ENCODE peak calls at places on chromosomes 3 and 15, in nine cellular contexts. P is cardiac muscle cell; J is NCI-H226; T is stimulated activated CD4-positive, alpha-beta T cell treated with anti-CD3 and anti-CD28 coated beads, Interleukin-12 subunit alpha, Interleukin-12 subunit beta, amount 100 ng/mL, for 48 hours; M is NCI-H1092; C is mucosa of gallbladder; A is stimulated activated CD8-positive, alpha-beta memory T cell treated with anti-CD3 and anti-CD28 coated beads, Interleukin-15, amount 100 ng/mL, for 24 hours; Y is anterior cingulate cortex; V is T-helper 9 cell. R is an unnamed sample.

GRCh38 chr3:190586631-190587000 is 72.7 kb downstream of the IL1RAP start:
- DNase-seq in J (peak; percentile 70), Y (no peak), C (no peak), T (no peak), V (no peak), P (no peak), M (no peak), A (no peak), R (peak; percentile 18)

GRCh38 chr3:100465871-100466777 is 26.3 kb upstream of the TMEM45A start:
- DNase-seq in V (no peak), C (no peak), J (peak; percentile 9), Y (no peak), M (no peak), P (no peak), T (no peak), A (no peak), R (no peak)

GRCh38 chr3:138220242-138220641 is 33.1 kb downstream of the ARMC8 start:
- DNase-seq in V (no peak), Y (no peak), J (no peak), C (no peak), P (no peak), M (no peak), A (no peak), T (no peak), R (no peak)

GRCh38 chr3:178623666-178624255 is 87.5 kb downstream of the KCNMB2 start:
- DNase-seq in V (no peak), P (no peak), M (no peak), A (no peak), T (no peak), C (no peak), J (peak; percentile 3), Y (no peak), R (no peak)

GRCh38 chr3:122074621-122075265 is 19.6 kb downstream of the CD86 start:
- DNase-seq in V (no peak), Y (no peak), C (no peak), A (no peak), J (no peak), M (no peak), P (no peak), T (no peak), R (no peak)

GRCh38 chr3:88661433-88661824 is 446.0 kb upstream of the EPHA3 start:
- DNase-seq in T (no peak), C (no peak), V (no peak), A (no peak), Y (no peak), J (no peak), M (no peak), P (no peak), R (no peak)

GRCh38 chr3:184710870-184711365 is 946 bp downstream of the MAGEF1 start:
- DNase-seq in V (no peak), T (no peak), Y (no peak), P (no peak), A (no peak), J (no peak), C (no peak), M (no peak), R (peak; percentile 75)

GRCh38 chr3:41265011-41265545 is 65.8 kb downstream of the CTNNB1 start:
- DNase-seq in V (no peak), C (no peak), P (no peak), Y (no peak), T (no peak), M (no peak), J (no peak), A (no peak), R (no peak)

GRCh38 chr3:41202834-41203345 is 3.6 kb downstream of the CTNNB1 start:
- DNase-seq in T (no peak), Y (no peak), A (no peak), C (no peak), M (no peak), P (peak; percentile 61), V (no peak), J (peak; percentile 40), R (peak; percentile 41)

GRCh38 chr3:113747719-113748046 is 848 bp downstream of the ATP6V1A start:
- DNase-seq in J (no peak), P (peak; percentile 23), T (peak; percentile 43), M (no peak), V (no peak), C (no peak), A (no peak), Y (no peak), R (peak; percentile 56)

GRCh38 chr3:36408146-36408545 is 27.8 kb downstream of the STAC start:
- DNase-seq in P (no peak), T (no peak), M (no peak), C (no peak), A (no peak), J (no peak), V (no peak), Y (no peak), R (no peak)

GRCh38 chr3:4261411-4261810 is 41.8 kb upstream of the SETMAR start:
- DNase-seq in M (no peak), Y (no peak), P (no peak), V (no peak), A (no peak), C (no peak), T (no peak), J (no peak), R (peak; percentile 4)

GRCh38 chr3:58566398-58567250 is 10.6 kb downstream of the FAM107A start:
- DNase-seq in J (no peak), A (no peak), M (no peak), P (no peak), C (no peak), V (no peak), Y (no peak), T (no peak), R (no peak)

GRCh38 chr15:51366911-51367310 is 25.5 kb downstream of the GLDN start:
- DNase-seq in V (no peak), C (peak; percentile 62), Y (no peak), J (peak; percentile 45), T (no peak), P (no peak), M (no peak), A (no peak), R (no peak)

GRCh38 chr15:33011976-33012375 is 182.5 kb downstream of the FMN1 start:
- DNase-seq in T (no peak), C (no peak), V (no peak), A (no peak), M (no peak), P (no peak), J (no peak), Y (no peak), R (no peak)